ENCODE peak calls at places on chromosomes 2 and 18, in eight cellular contexts. A is progenitor cell of endocrine pancreas; V is activated CD4-positive, alpha-beta T cell treated with anti-CD3 and anti-CD28 coated beads, Interleukin-2, amount 50 U/mL, for 4 hours; Y is activated CD4-positive, alpha-beta memory T cell treated with anti-CD3 and anti-CD28 coated beads, Interleukin-2, amount 10 ng/mL, durations not matched to agents 7 days and 5 days; W is fibroblast of lung; D is CD4-positive, alpha-beta T cell; Z is activated T-helper 1 cell treated with Interleukin-2 at 50 U/mL for 16 hours; I is HT-29. Q is an unnamed sample.

GRCh38 chr18:45993441-45993840 is 26.3 kb upstream of the EPG5 start:
- DNase-seq in A (no peak), V (no peak), Y (no peak), W (peak), D (no peak), Z (no peak), I (no peak), Q (no peak)

GRCh38 chr2:189393440-189394111 is 47.7 kb upstream of the WDR75 start:
- DNase-seq in A (no peak), V (no peak), Y (no peak), W (peak), D (no peak), Z (no peak), I (peak), Q (no peak)

GRCh38 chr2:120736955-120737801 is 1.5 kb downstream of the GLI2 start:
- DNase-seq in A (peak), V (no peak), Y (peak), W (peak), D (no peak), Z (no peak), I (no peak), Q (no peak)

GRCh38 chr2:18422416-18423165 is 137.9 kb downstream of the RDH14 start:
- DNase-seq in A (no peak), V (no peak), Y (no peak), W (peak), D (no peak), Z (no peak), I (no peak), Q (no peak)

GRCh38 chr2:219597552-219598307 is at the start of gene STK11IP:
- DNase-seq in A (peak), V (peak), Y (peak), W (peak), D (peak), Z (peak), I (peak), Q (peak)

GRCh38 chr2:235658371-235659174 is 164.7 kb downstream of the AGAP1 start:
- DNase-seq in A (no peak), V (no peak), Y (no peak), W (no peak), D (no peak), Z (no peak), I (no peak), Q (no peak)

GRCh38 chr2:174681099-174681982 is 82.9 kb downstream of the CHRNA1 start:
- DNase-seq in A (no peak), V (no peak), Y (no peak), W (peak), D (no peak), Z (no peak), I (no peak), Q (no peak)

GRCh38 chr2:119219873-119220272 is 3.8 kb upstream of the STEAP3 start:
- DNase-seq in A (no peak), V (no peak), Y (no peak), W (peak), D (no peak), Z (no peak), I (no peak), Q (no peak)

GRCh38 chr2:96930351-96931015 is 55.9 kb downstream of the FAM178B start:
- DNase-seq in A (no peak), V (no peak), Y (no peak), W (no peak), D (no peak), Z (no peak), I (no peak), Q (no peak)

GRCh38 chr2:128534688-128535392 is 216.2 kb upstream of the HS6ST1 start:
- DNase-seq in A (no peak), V (no peak), Y (no peak), W (no peak), D (no peak), Z (no peak), I (no peak), Q (no peak)

GRCh38 chr2:158894078-158894477 is 74.4 kb upstream of the TANC1 start:
- DNase-seq in A (no peak), V (no peak), Y (no peak), W (no peak), D (no peak), Z (no peak), I (no peak), Q (no peak)

GRCh38 chr2:150526827-150527226 is 39.4 kb upstream of the RND3 start:
- DNase-seq in A (no peak), V (no peak), Y (no peak), W (peak), D (no peak), Z (no peak), I (peak), Q (no peak)

GRCh38 chr2:219041252-219041651 is at the start of gene CFAP65:
- DNase-seq in A (no peak), V (no peak), Y (peak), W (peak), D (no peak), Z (no peak), I (no peak), Q (peak)

GRCh38 chr2:23249348-23249747 is 135.6 kb upstream of the KLHL29 start:
- DNase-seq in A (no peak), V (no peak), Y (no peak), W (no peak), D (no peak), Z (no peak), I (no peak), Q (peak)

GRCh38 chr2:88913280-88913679 is 221.8 kb downstream of the RPIA start:
- DNase-seq in A (no peak), V (no peak), Y (no peak), W (no peak), D (no peak), Z (no peak), I (no peak), Q (no peak)

Q was measured in substantia nigra.